ENCODE peak calls at places on chromosome 1, in four cellular contexts. One of them, this sample, is unnamed. For H3K27me3, the result is how much of the 10 kb centered on the place peaks cover.

GRCh38 chr1:74395492-74395891 is 116.9 kb downstream of the LRRC53 start:
- DNase-seq in prostate gland: no peak
- DNase-seq in Panc1: no peak
- DNase-seq in left ventricle myocardium inferior: no peak
- DNase-seq in this sample: no peak

GRCh38 chr1:159008744-159009188 is 941 bp upstream of the IFI16 start:
- DNase-seq in prostate gland: no peak
- DNase-seq in left ventricle myocardium inferior: no peak
- DNase-seq in Panc1: no peak
- DNase-seq in this sample: no peak

GRCh38 chr1:9260086-9260766 is 25.7 kb downstream of the H6PD start:
- DNase-seq in left ventricle myocardium inferior: no peak
- DNase-seq in prostate gland: no peak
- DNase-seq in Panc1: no peak
- DNase-seq in this sample: no peak

GRCh38 chr1:226474443-226475111 is 66.7 kb upstream of the PARP1 start:
- DNase-seq in prostate gland: no peak
- DNase-seq in left ventricle myocardium inferior: no peak
- DNase-seq in Panc1: no peak
- DNase-seq in this sample: no peak

GRCh38 chr1:113207019-113207418 is 134.0 kb downstream of the LRIG2 start:
- DNase-seq in prostate gland: no peak
- DNase-seq in left ventricle myocardium inferior: no peak
- DNase-seq in Panc1: no peak
- DNase-seq in this sample: no peak

GRCh38 chr1:165941531-165941930 is 114.1 kb downstream of the UCK2 start:
- DNase-seq in prostate gland: no peak
- DNase-seq in left ventricle myocardium inferior: no peak
- DNase-seq in Panc1: no peak
- DNase-seq in this sample: no peak

GRCh38 chr1:238647877-238648276 is 738.5 kb upstream of the CHRM3 start:
- DNase-seq in Panc1: no peak
- DNase-seq in left ventricle myocardium inferior: no peak
- DNase-seq in prostate gland: no peak
- DNase-seq in this sample: no peak

GRCh38 chr1:154167461-154167860 is 12.6 kb upstream of the NUP210L start:
- DNase-seq in prostate gland: no peak
- DNase-seq in Panc1: no peak
- DNase-seq in left ventricle myocardium inferior: no peak
- DNase-seq in this sample: no peak

GRCh38 chr1:226063362-226064167 is 1.0 kb downstream of the H3-3A start:
- DNase-seq in prostate gland: peak
- DNase-seq in Panc1: no peak
- DNase-seq in left ventricle myocardium inferior: peak
- DNase-seq in this sample: peak

GRCh38 chr1:156428772-156429288 is 59.8 kb downstream of the RHBG start:
- DNase-seq in left ventricle myocardium inferior: no peak
- DNase-seq in prostate gland: no peak
- DNase-seq in Panc1: no peak
- DNase-seq in this sample: no peak

GRCh38 chr1:55833452-55834160 is 618.4 kb upstream of the USP24 start:
- DNase-seq in Panc1: no peak
- DNase-seq in left ventricle myocardium inferior: no peak
- DNase-seq in prostate gland: no peak
- DNase-seq in this sample: no peak

GRCh38 chr1:224380003-224380402 is 23.3 kb downstream of the CNIH4 start:
- DNase-seq in Panc1: no peak
- DNase-seq in left ventricle myocardium inferior: no peak
- DNase-seq in prostate gland: no peak
- DNase-seq in this sample: no peak

GRCh38 chr1:89179343-89179742 is 3.5 kb upstream of the GBP7 start:
- DNase-seq in Panc1: no peak
- DNase-seq in left ventricle myocardium inferior: no peak
- DNase-seq in prostate gland: no peak
- DNase-seq in this sample: no peak

GRCh38 chr1:168341576-168341975 is 60.9 kb downstream of the TBX19 start:
- DNase-seq in prostate gland: no peak
- DNase-seq in Panc1: no peak
- DNase-seq in left ventricle myocardium inferior: no peak
- DNase-seq in this sample: no peak

GRCh38 chr1:180838535-180838934 is 74.2 kb upstream of the KIAA1614 start:
- DNase-seq in Panc1: no peak
- DNase-seq in prostate gland: no peak
- DNase-seq in left ventricle myocardium inferior: no peak
- DNase-seq in this sample: no peak

GRCh38 chr1:103110701-103111100 is 2.4 kb upstream of the COL11A1 start:
- DNase-seq in Panc1: no peak
- DNase-seq in left ventricle myocardium inferior: no peak
- DNase-seq in prostate gland: no peak
- DNase-seq in this sample: no peak

GRCh38 chr1:224753491-224753890 is 137.4 kb downstream of the CNIH3 start:
- DNase-seq in prostate gland: no peak
- DNase-seq in Panc1: no peak
- DNase-seq in left ventricle myocardium inferior: no peak
- DNase-seq in this sample: no peak

GRCh38 chr1:228968841-228969606 is 233.7 kb downstream of the RHOU start:
- DNase-seq in prostate gland: no peak
- DNase-seq in Panc1: no peak
- DNase-seq in left ventricle myocardium inferior: no peak
- DNase-seq in this sample: no peak

DNA sequence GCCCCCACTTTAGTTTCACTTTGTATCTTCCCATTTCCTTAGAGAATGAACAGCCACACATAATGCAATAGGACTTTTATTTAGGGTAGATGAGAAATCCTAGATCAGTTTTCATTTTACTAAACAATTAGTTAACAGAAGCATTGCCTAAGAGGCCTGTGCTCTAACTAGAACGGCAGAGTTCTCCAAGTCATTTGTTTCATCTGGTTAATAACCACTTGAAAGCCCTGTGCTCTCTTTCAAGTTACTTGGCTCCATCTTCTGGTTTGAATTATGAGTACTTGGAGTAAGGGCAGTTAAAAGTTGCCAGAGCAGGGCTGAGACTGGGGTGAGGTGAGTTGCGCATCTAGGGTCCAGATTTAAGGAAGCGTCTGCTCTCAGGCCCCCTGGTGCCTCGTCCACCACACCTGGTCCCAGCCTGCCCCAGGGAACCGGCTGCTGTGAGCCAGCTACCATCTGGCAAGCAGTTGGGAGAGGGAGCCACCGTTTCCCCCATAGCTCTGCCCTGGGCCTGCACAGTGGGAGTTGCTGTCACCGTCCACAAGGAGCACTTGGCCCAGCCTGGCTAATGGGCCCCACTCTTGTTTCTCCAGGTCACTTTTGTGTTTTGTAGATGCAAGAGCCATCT is 18.1 kb upstream of the SLC44A3 start:
- DNase-seq in left ventricle myocardium inferior: no peak
- DNase-seq in prostate gland: peak
- DNase-seq in Panc1: peak
- DNase-seq in this sample: peak
- TF ChIP-seq CTCF in left ventricle myocardium inferior: peak
- TF ChIP-seq CTCF in prostate gland: peak
- TF ChIP-seq CTCF in Panc1: peak
- TF ChIP-seq CTCF in this sample: peak

GRCh38 chr1:5769146-5769545 is 223.1 kb downstream of the NPHP4 start:
- DNase-seq in prostate gland: no peak
- DNase-seq in left ventricle myocardium inferior: no peak
- DNase-seq in Panc1: no peak
- DNase-seq in this sample: no peak
- H3K27me3 ChIP-seq in prostate gland: under half
- H3K27me3 ChIP-seq in left ventricle myocardium inferior: half or more
- H3K27me3 ChIP-seq in Panc1: under half
- H3K27me3 ChIP-seq in this sample: under half

DNA sequence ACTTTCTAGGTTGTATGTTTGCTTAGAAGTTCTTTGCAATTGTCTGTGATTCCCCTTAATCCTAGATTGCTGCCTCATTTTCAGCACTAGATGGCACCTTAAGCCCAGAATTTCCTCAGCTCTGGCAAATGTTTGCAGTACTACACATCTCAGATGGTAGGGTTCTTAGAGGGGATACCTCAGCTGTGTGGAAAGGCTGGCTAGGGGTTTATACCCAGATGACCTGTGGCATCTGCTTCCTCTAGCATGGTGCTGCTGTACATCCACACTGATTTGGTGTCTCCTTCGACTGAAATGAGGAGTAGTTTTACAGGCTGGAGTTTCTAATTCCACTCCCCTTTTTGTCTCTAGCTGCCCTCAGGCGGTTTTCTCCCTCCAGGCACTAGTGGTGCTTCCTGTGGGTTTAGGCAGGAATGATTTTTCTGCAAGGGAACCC is 23.5 kb downstream of the ASB17 start:
- DNase-seq in Panc1: peak
- DNase-seq in left ventricle myocardium inferior: no peak
- DNase-seq in prostate gland: no peak
- DNase-seq in this sample: no peak
- TF ChIP-seq CTCF in Panc1: peak
- TF ChIP-seq CTCF in left ventricle myocardium inferior: no peak
- TF ChIP-seq CTCF in prostate gland: no peak
- TF ChIP-seq CTCF in this sample: no peak

GRCh38 chr1:47229884-47230691 is 1.9 kb downstream of the TAL1 start:
- DNase-seq in left ventricle myocardium inferior: no peak
- DNase-seq in Panc1: no peak
- DNase-seq in prostate gland: no peak
- DNase-seq in this sample: no peak
- H3K27me3 ChIP-seq in left ventricle myocardium inferior: half or more
- H3K27me3 ChIP-seq in Panc1: under half
- H3K27me3 ChIP-seq in prostate gland: under half
- H3K27me3 ChIP-seq in this sample: under half

GRCh38 chr1:71339238-71339637 is 258.4 kb upstream of the ZRANB2 start:
- DNase-seq in left ventricle myocardium inferior: no peak
- DNase-seq in prostate gland: no peak
- DNase-seq in Panc1: no peak
- DNase-seq in this sample: no peak

GRCh38 chr1:71345491-71345890 is 264.7 kb upstream of the ZRANB2 start:
- DNase-seq in left ventricle myocardium inferior: no peak
- DNase-seq in Panc1: no peak
- DNase-seq in prostate gland: no peak
- DNase-seq in this sample: no peak

DNA sequence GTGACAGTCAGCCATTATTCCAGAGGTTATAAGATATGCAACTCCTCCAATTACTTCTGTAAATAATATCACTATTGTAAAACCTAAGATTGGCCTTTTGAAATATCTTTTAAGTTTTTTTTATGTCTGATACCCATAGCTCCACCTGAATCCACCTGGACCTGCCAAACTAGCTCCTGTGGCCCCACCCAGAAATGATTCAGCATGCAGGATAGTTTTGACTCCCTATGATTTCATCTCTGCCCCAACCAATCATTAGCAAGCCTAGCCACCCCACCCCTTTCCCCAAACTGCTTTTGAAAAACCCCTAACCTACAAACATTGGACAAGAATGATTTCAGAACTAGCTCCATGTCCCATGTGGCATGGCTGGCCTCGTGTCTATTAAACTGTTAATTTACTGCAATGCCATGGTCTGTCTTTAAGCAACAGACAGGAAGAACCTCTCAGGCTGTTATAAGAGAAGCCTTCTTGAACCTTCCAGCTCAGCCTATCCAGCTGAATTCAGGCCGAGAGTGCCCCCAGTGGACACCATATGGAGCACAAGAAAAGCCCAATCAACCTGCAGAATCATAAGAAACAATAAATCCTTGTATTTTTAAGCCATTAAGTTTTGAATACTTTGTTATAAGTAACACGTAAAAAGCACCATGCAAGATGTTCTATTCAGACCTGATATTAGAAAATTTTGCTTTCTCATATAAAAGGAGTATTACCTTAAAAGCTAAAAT is 263.0 kb upstream of the ZRANB2 start:
- DNase-seq in Panc1: no peak
- DNase-seq in left ventricle myocardium inferior: no peak
- DNase-seq in prostate gland: no peak
- DNase-seq in this sample: no peak
- TF ChIP-seq CTCF in Panc1: no peak
- TF ChIP-seq CTCF in left ventricle myocardium inferior: no peak
- TF ChIP-seq CTCF in prostate gland: no peak
- TF ChIP-seq CTCF in this sample: no peak

GRCh38 chr1:34871443-34872132 is 12.0 kb upstream of the SMIM12 start:
- DNase-seq in left ventricle myocardium inferior: no peak
- DNase-seq in prostate gland: no peak
- DNase-seq in Panc1: no peak
- DNase-seq in this sample: no peak
- H3K27me3 ChIP-seq in left ventricle myocardium inferior: half or more
- H3K27me3 ChIP-seq in prostate gland: under half
- H3K27me3 ChIP-seq in Panc1: under half
- H3K27me3 ChIP-seq in this sample: under half

DNA sequence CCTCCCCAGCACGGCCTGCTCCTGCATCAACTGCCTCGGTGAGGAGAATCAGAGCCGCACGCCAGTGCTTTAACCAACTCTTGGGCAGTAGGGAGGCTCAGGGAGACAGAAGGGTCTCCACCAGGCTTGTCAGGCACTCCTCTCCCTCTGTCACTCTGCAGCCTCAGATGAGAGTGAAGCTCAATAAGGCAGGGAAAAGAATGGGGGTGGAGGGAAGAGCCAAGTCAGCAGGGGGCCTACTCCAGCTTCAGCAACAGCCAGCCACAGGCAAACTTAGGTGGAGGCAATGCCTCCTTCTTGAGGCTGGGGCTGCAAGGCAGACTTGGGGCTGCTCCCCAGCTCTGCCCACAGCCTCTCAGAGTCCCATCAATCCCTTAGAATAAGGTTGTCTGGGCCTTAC is 51.8 kb upstream of the A3GALT2 start:
- DNase-seq in prostate gland: no peak
- DNase-seq in left ventricle myocardium inferior: no peak
- DNase-seq in Panc1: no peak
- DNase-seq in this sample: no peak
- TF ChIP-seq CTCF in prostate gland: peak
- TF ChIP-seq CTCF in left ventricle myocardium inferior: no peak
- TF ChIP-seq CTCF in Panc1: no peak
- TF ChIP-seq CTCF in this sample: no peak

DNA sequence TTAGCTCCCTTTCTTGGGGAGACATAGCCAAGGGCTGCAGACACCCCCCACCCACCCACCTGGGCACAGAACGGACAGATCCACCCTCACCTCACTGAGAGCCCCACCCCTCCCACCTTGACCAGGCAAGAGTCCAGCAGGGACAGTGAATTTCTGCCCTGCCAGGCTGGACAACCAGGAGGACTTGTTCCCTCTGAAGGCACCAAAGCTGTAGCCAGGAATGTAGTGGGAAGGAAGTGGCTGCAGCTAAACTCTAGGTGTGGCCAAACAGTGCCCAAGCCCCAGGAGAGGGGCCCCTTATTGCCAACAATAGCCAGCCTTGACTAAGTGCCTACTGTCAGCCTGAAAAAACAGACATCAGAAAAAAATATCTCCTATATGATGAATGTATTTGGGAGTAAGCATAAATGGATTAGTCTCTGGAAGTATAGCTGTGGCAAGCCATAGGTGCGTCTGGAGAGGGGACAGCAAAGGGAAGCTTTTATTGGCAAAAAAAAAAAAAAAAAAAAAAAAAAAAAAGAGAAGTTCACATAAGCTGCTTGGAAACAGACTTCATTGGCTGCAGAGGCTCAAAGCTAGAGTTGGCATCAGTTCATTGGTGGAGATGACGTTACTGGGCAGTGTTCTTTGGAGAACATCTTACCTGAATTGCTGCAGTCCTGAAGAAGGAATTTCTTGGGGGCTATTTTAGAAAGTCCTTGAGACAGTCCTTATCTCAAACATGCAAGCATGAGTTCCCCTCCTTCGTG is 64.1 kb upstream of the TMEM51 start:
- DNase-seq in prostate gland: peak
- DNase-seq in Panc1: no peak
- DNase-seq in left ventricle myocardium inferior: no peak
- DNase-seq in this sample: no peak
- H3K27me3 ChIP-seq in prostate gland: under half
- H3K27me3 ChIP-seq in Panc1: under half
- H3K27me3 ChIP-seq in left ventricle myocardium inferior: under half
- H3K27me3 ChIP-seq in this sample: under half

This sample was measured in pancreas.